ENCODE peak calls at places on chromosomes 1 and 21, in nine cellular contexts. U is neural progenitor cell; S is upper lobe of right lung; O is mammary epithelial cell; Z is GM23248; H is CD8-positive, alpha-beta T cell; T is colonic mucosa; B is fibroblast of lung; Q is CD4-positive, CD25-positive, alpha-beta regulatory T cell. W is an unnamed sample.

GRCh38 chr1:27968692-27969091 is 8.9 kb downstream of the XKR8 start:
- DNase-seq in S (no peak), T (peak; percentile 48), H (no peak), Q (no peak), U (no peak), B (peak; percentile 95), Z (peak; percentile 97), O (peak; percentile 90), W (no peak)

GRCh38 chr1:75797606-75798216 is 1.0 kb downstream of the MSH4 start:
- DNase-seq in Z (no peak), T (no peak), Q (no peak), S (no peak), B (no peak), U (no peak), O (no peak), H (no peak), W (no peak)

GRCh38 chr21:42461185-42461520 is 34.9 kb downstream of the RSPH1 start:
- DNase-seq in T (peak; percentile 63), O (no peak), Z (no peak), Q (no peak), S (no peak), B (no peak), U (no peak), H (no peak), W (peak; percentile 43)

GRCh38 chr1:56502700-56503245 is 76.6 kb downstream of the PLPP3 start:
- DNase-seq in S (no peak), U (no peak), B (peak; percentile 76), H (no peak), Q (no peak), Z (peak; percentile 73), O (no peak), T (no peak), W (no peak)

GRCh38 chr21:38751379-38752050 is 54.2 kb upstream of the ETS2 start:
- DNase-seq in O (no peak), S (peak; percentile 76), Q (no peak), T (no peak), U (no peak), B (peak; percentile 81), H (no peak), Z (no peak), W (no peak)

GRCh38 chr1:14027099-14027498 is 327.1 kb downstream of the PRDM2 start:
- DNase-seq in B (no peak), T (no peak), H (no peak), O (no peak), S (no peak), U (peak; percentile 76), Q (no peak), Z (no peak), W (no peak)

GRCh38 chr1:56413671-56414199 is 165.6 kb downstream of the PLPP3 start:
- DNase-seq in Q (no peak), T (no peak), U (no peak), H (no peak), Z (no peak), O (no peak), B (peak; percentile 52), S (no peak), W (no peak)

GRCh38 chr1:183824295-183824694 is 19.4 kb downstream of the RGL1 start:
- DNase-seq in H (no peak), O (no peak), U (no peak), S (no peak), T (no peak), B (no peak), Q (no peak), Z (no peak), W (no peak)

GRCh38 chr1:210237514-210237913 is 4.9 kb downstream of the SERTAD4 start:
- DNase-seq in B (no peak), Q (no peak), H (no peak), O (no peak), S (no peak), Z (no peak), T (no peak), U (no peak), W (no peak)

GRCh38 chr1:210235363-210236053 is 2.9 kb downstream of the SERTAD4 start:
- DNase-seq in Q (no peak), T (no peak), H (no peak), S (no peak), U (no peak), Z (no peak), B (no peak), O (no peak), W (no peak)

GRCh38 chr1:210236386-210236839 is 3.8 kb downstream of the SERTAD4 start:
- DNase-seq in Q (no peak), Z (no peak), S (no peak), O (no peak), T (no peak), H (no peak), B (peak; percentile 93), U (no peak), W (no peak)

GRCh38 chr1:210237981-210238380 is 5.4 kb downstream of the SERTAD4 start:
- DNase-seq in Z (no peak), B (no peak), T (no peak), H (no peak), Q (no peak), S (no peak), U (no peak), O (no peak), W (no peak)

DNA sequence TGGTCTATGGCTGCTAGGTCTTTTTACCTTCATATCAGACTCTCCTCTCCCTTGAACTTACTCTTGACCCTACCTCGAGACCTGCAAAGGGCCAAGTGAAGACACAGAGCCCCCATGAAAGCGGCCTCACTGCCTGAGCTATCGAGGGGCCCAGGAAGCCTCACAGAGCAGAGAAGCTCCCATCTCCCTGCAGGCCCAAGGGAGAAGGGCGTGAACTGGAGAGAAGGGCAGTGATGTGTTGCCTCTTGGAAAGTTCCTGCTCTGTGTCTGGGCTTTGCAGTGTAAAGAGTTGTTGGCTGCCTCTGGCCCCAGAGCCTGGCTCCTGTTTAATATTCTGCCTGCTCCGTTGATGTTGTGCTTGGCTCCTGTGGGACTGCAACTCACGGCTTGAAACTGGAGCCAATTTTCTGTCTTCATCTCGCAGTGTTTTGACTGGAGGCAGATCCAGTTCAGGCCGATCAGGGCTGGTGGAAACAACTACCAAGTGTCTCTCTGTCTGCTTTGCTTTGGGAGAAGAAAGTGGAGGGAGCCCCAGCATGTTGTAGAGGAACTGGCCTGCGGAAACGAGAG is 4.3 kb downstream of the SERTAD4 start:
- DNase-seq in Z (peak; percentile 47), U (peak; percentile 23), Q (no peak), S (no peak), B (peak; percentile 92), T (no peak), H (no peak), O (no peak), W (peak; percentile 35)
- H3K27me3 ChIP-seq in Z (no peaks in the 10 kb centered on the region), U (peaks cover 59% of the 10 kb centered on the region), Q (peaks cover 35% of the 10 kb centered on the region), S (no peaks in the 10 kb centered on the region), B (peaks cover 4% of the 10 kb centered on the region), T (peaks cover 6% of the 10 kb centered on the region), H (peaks cover 13% of the 10 kb centered on the region), O (no peaks in the 10 kb centered on the region), W (no peaks in the 10 kb centered on the region)

GRCh38 chr1:198166900-198167299 is 10.1 kb downstream of the NEK7 start:
- DNase-seq in Z (no peak), B (no peak), O (no peak), T (no peak), U (no peak), H (no peak), Q (no peak), S (no peak), W (no peak)

GRCh38 chr1:198165927-198166647 is 9.3 kb downstream of the NEK7 start:
- DNase-seq in O (no peak), H (no peak), Q (peak; percentile 72), T (no peak), S (no peak), U (peak; percentile 62), B (no peak), Z (no peak), W (no peak)

GRCh38 chr1:198168180-198168579 is 11.4 kb downstream of the NEK7 start:
- DNase-seq in B (peak; percentile 90), H (no peak), T (no peak), Q (no peak), Z (peak; percentile 52), S (no peak), U (no peak), O (peak; percentile 56), W (no peak)

GRCh38 chr1:198169704-198170103 is 12.9 kb downstream of the NEK7 start:
- DNase-seq in H (no peak), T (no peak), U (no peak), S (no peak), Q (no peak), O (peak; percentile 97), Z (no peak), B (peak; percentile 30), W (no peak)

GRCh38 chr1:198167436-198167934 is 10.7 kb downstream of the NEK7 start:
- DNase-seq in U (no peak), H (peak; percentile 41), O (peak; percentile 71), Q (peak; percentile 65), T (no peak), Z (peak; percentile 70), B (peak; percentile 73), S (no peak), W (no peak)
- H3K27ac ChIP-seq in U (no peak overlapping the region), H (peak overlapping the region; percentile 31), O (peak overlapping the region; percentile 58), Q (peak overlapping the region; percentile 72), T (no peak overlapping the region), Z (peak overlapping the region; percentile 51), B (no peak overlapping the region), S (no peak overlapping the region), W (no peak overlapping the region)

GRCh38 chr21:45450741-45451740 is 46.1 kb downstream of the COL18A1 start:
- DNase-seq in T (no peak), S (no peak), O (no peak), H (no peak), Z (no peak), B (peak; percentile 43), U (no peak), Q (no peak), W (no peak)

GRCh38 chr21:45453308-45453950 is 48.5 kb downstream of the COL18A1 start:
- DNase-seq in H (no peak), Z (no peak), Q (no peak), O (no peak), S (no peak), U (no peak), B (no peak), T (no peak), W (no peak)

GRCh38 chr21:45452696-45453307 is 47.8 kb downstream of the COL18A1 start:
- DNase-seq in H (no peak), B (no peak), T (no peak), U (no peak), S (no peak), Z (no peak), Q (no peak), O (no peak), W (no peak)

GRCh38 chr21:45449658-45450502 is 44.9 kb downstream of the COL18A1 start:
- DNase-seq in B (no peak), S (no peak), Z (no peak), U (no peak), H (no peak), T (no peak), O (peak; percentile 31), Q (no peak), W (no peak)

DNA sequence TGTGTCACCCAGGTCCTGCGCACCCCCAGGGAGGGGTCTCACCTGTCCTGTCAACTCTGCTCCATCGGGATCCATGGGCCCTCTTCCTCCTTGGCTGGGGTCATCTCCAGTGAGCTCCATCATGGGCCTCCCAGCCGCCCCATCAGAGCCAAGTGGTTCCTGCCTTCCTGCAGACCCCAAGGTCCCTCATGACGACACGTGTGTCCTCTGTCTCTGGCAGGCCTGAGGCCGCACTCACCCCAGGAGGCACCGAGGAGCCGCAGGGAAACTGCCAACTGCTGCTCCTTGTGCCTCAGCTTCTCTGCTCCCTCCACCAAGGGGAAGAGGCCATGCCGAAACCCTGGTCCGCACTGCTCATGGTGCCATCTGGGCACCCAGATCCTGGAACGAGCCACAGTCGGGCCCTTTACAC is 46.8 kb downstream of the COL18A1 start:
- DNase-seq in T (no peak), O (no peak), B (no peak), H (no peak), S (no peak), U (no peak), Q (no peak), Z (no peak), W (no peak)
- H3K36me3 ChIP-seq in T (no peaks in the 10 kb centered on the region), O (no peaks in the 10 kb centered on the region), B (no peaks in the 10 kb centered on the region), H (no peaks in the 10 kb centered on the region), S (no peaks in the 10 kb centered on the region), U (no peaks in the 10 kb centered on the region), Q (no peaks in the 10 kb centered on the region), Z (no peaks in the 10 kb centered on the region), W (no peaks in the 10 kb centered on the region)

GRCh38 chr1:161259765-161260164 is 1.2 kb downstream of the PCP4L1 start:
- DNase-seq in T (no peak), B (no peak), U (no peak), O (no peak), H (no peak), S (no peak), Z (no peak), Q (no peak), W (no peak)

GRCh38 chr1:161261859-161262225 is 3.3 kb downstream of the PCP4L1 start:
- DNase-seq in Q (no peak), T (no peak), B (no peak), H (no peak), Z (no peak), S (no peak), O (no peak), U (no peak), W (no peak)

GRCh38 chr1:161260346-161260745 is 1.8 kb downstream of the PCP4L1 start:
- DNase-seq in S (no peak), U (no peak), H (no peak), O (no peak), T (no peak), Q (no peak), B (no peak), Z (no peak), W (no peak)

GRCh38 chr1:161260939-161261858 is 2.7 kb downstream of the PCP4L1 start:
- DNase-seq in T (no peak), O (no peak), Q (peak; percentile 14), H (no peak), S (no peak), B (no peak), Z (peak; percentile 23), U (peak; percentile 33), W (no peak)

GRCh38 chr1:161258439-161259386 is at the start of gene PCP4L1:
- DNase-seq in T (peak; percentile 55), S (peak; percentile 84), H (peak; percentile 18), Z (peak; percentile 58), B (peak; percentile 58), O (peak; percentile 69), U (peak; percentile 92), Q (peak; percentile 56), W (peak; percentile 37)
- H3K27me3 ChIP-seq in T (peaks cover 35% of the 10 kb centered on the region), S (peaks cover 29% of the 10 kb centered on the region), H (peaks cover 13% of the 10 kb centered on the region), Z (peaks cover 41% of the 10 kb centered on the region), B (peaks cover 37% of the 10 kb centered on the region), O (peaks cover 11% of the 10 kb centered on the region), U (peaks cover 43% of the 10 kb centered on the region), Q (peaks cover 31% of the 10 kb centered on the region), W (peaks cover 48% of the 10 kb centered on the region)